ENCODE peak calls at places on chromosome 1, in eight cellular contexts. One of them, this sample, is unnamed.
A peak's percentile ranks its signal among the peaks of the same experiment; 100 is the strongest.

GRCh38 chr1:216723274-216723780 is at the start of gene ESRRG:
- DNase-seq in left cardiac atrium: peak; percentile 60
- DNase-seq in heart left ventricle: peak; percentile 84
- DNase-seq in kidney: peak; percentile 84
- DNase-seq in iris pigment epithelial cell: peak; percentile 1
- DNase-seq in NCI-H460: peak; percentile 5
- DNase-seq in stimulated activated CD4-positive, alpha-beta T cell treated with anti-CD3 and anti-CD28 coated beads, Interleukin-15, amount 100 ng/mL, for 48 hours: no peak
- DNase-seq in DMS53: no peak
- DNase-seq in this sample: no peak

GRCh38 chr1:55244476-55245109 is 29.4 kb upstream of the USP24 start:
- DNase-seq in left cardiac atrium: no peak
- DNase-seq in heart left ventricle: no peak
- DNase-seq in kidney: no peak
- DNase-seq in iris pigment epithelial cell: peak; percentile 70
- DNase-seq in NCI-H460: no peak
- DNase-seq in stimulated activated CD4-positive, alpha-beta T cell treated with anti-CD3 and anti-CD28 coated beads, Interleukin-15, amount 100 ng/mL, for 48 hours: no peak
- DNase-seq in DMS53: peak; percentile 23
- DNase-seq in this sample: no peak

GRCh38 chr1:46171351-46171750 is 3.5 kb upstream of the TSPAN1 start:
- DNase-seq in left cardiac atrium: peak; percentile 60
- DNase-seq in heart left ventricle: peak; percentile 84
- DNase-seq in kidney: peak; percentile 90
- DNase-seq in iris pigment epithelial cell: no peak
- DNase-seq in NCI-H460: no peak
- DNase-seq in stimulated activated CD4-positive, alpha-beta T cell treated with anti-CD3 and anti-CD28 coated beads, Interleukin-15, amount 100 ng/mL, for 48 hours: no peak
- DNase-seq in DMS53: no peak
- DNase-seq in this sample: no peak

GRCh38 chr1:10514490-10515235 is 39.9 kb downstream of the PEX14 start:
- DNase-seq in left cardiac atrium: no peak
- DNase-seq in heart left ventricle: no peak
- DNase-seq in kidney: no peak
- DNase-seq in iris pigment epithelial cell: no peak
- DNase-seq in NCI-H460: no peak
- DNase-seq in stimulated activated CD4-positive, alpha-beta T cell treated with anti-CD3 and anti-CD28 coated beads, Interleukin-15, amount 100 ng/mL, for 48 hours: no peak
- DNase-seq in DMS53: peak; percentile 44
- DNase-seq in this sample: no peak

GRCh38 chr1:241536383-241536782 is 4.2 kb downstream of the KMO start:
- DNase-seq in left cardiac atrium: no peak
- DNase-seq in heart left ventricle: no peak
- DNase-seq in kidney: no peak
- DNase-seq in iris pigment epithelial cell: no peak
- DNase-seq in NCI-H460: no peak
- DNase-seq in stimulated activated CD4-positive, alpha-beta T cell treated with anti-CD3 and anti-CD28 coated beads, Interleukin-15, amount 100 ng/mL, for 48 hours: no peak
- DNase-seq in DMS53: no peak
- DNase-seq in this sample: no peak

GRCh38 chr1:23475641-23476040 is 8.3 kb downstream of the ASAP3 start:
- DNase-seq in left cardiac atrium: no peak
- DNase-seq in heart left ventricle: no peak
- DNase-seq in kidney: no peak
- DNase-seq in iris pigment epithelial cell: peak; percentile 54
- DNase-seq in NCI-H460: no peak
- DNase-seq in stimulated activated CD4-positive, alpha-beta T cell treated with anti-CD3 and anti-CD28 coated beads, Interleukin-15, amount 100 ng/mL, for 48 hours: no peak
- DNase-seq in DMS53: no peak
- DNase-seq in this sample: no peak

GRCh38 chr1:42657981-42658879 is at the start of gene PPIH:
- DNase-seq in left cardiac atrium: peak; percentile 96
- DNase-seq in heart left ventricle: peak; percentile 96
- DNase-seq in kidney: peak; percentile 98
- DNase-seq in iris pigment epithelial cell: peak; percentile 94
- DNase-seq in NCI-H460: peak; percentile 82
- DNase-seq in stimulated activated CD4-positive, alpha-beta T cell treated with anti-CD3 and anti-CD28 coated beads, Interleukin-15, amount 100 ng/mL, for 48 hours: peak; percentile 93
- DNase-seq in DMS53: peak; percentile 98
- DNase-seq in this sample: peak; percentile 79

GRCh38 chr1:85048296-85049064 is at the start of gene MCOLN3:
- DNase-seq in left cardiac atrium: peak; percentile 43
- DNase-seq in heart left ventricle: no peak
- DNase-seq in kidney: peak; percentile 79
- DNase-seq in iris pigment epithelial cell: no peak
- DNase-seq in NCI-H460: no peak
- DNase-seq in stimulated activated CD4-positive, alpha-beta T cell treated with anti-CD3 and anti-CD28 coated beads, Interleukin-15, amount 100 ng/mL, for 48 hours: no peak
- DNase-seq in DMS53: peak; percentile 86
- DNase-seq in this sample: peak; percentile 27

GRCh38 chr1:187956975-187957374 is 1128.2 kb downstream of the PLA2G4A start:
- DNase-seq in left cardiac atrium: no peak
- DNase-seq in heart left ventricle: no peak
- DNase-seq in kidney: no peak
- DNase-seq in iris pigment epithelial cell: peak; percentile 35
- DNase-seq in NCI-H460: peak; percentile 36
- DNase-seq in stimulated activated CD4-positive, alpha-beta T cell treated with anti-CD3 and anti-CD28 coated beads, Interleukin-15, amount 100 ng/mL, for 48 hours: no peak
- DNase-seq in DMS53: no peak
- DNase-seq in this sample: no peak

This sample was measured in omental fat pad.